ENCODE peak calls at places on chromosomes 4 and X, in seven cellular contexts. L is fibroblast of lung, M is astrocyte of the spinal cord, R is left ventricle myocardium inferior, Q is endothelial cell of umbilical vein, K is hepatocyte, Z is AG10803. F is an unnamed sample.

GRCh38 chr4:113849771-113850170 is 88.2 kb upstream of the CAMK2D start:
- DNase-seq in M (no peak), Q (peak; percentile 28), Z (peak; percentile 35), R (peak; percentile 37), K (no peak), L (peak; percentile 69), F (no peak)

GRCh38 chr4:8683462-8683861 is 90.9 kb downstream of the CPZ start:
- DNase-seq in L (no peak), R (no peak), Z (no peak), K (no peak), Q (no peak), M (no peak), F (no peak)

GRCh38 chrX:8782595-8782994 is 18.6 kb downstream of the FAM9A start:
- DNase-seq in R (no peak), M (no peak), L (no peak), K (no peak), Z (no peak), Q (no peak), F (no peak)

GRCh38 chrX:66731398-66731797 is 92.5 kb upstream of the EDA2R start:
- DNase-seq in Q (peak; percentile 9), Z (peak; percentile 49), L (peak; percentile 14), R (no peak), K (peak; percentile 14), M (peak; percentile 24), F (peak; percentile 16)

GRCh38 chrX:120457766-120458180 is 11.3 kb downstream of the LAMP2 start:
- DNase-seq in Q (no peak), Z (peak; percentile 82), L (peak; percentile 76), K (peak; percentile 15), M (peak; percentile 84), R (no peak), F (peak; percentile 43)

GRCh38 chrX:31333181-31333831 is 261.5 kb upstream of the FTHL17 start:
- DNase-seq in L (peak; percentile 58), M (peak; percentile 78), Z (peak; percentile 61), Q (peak; percentile 60), K (peak; percentile 38), R (no peak), F (no peak)

GRCh38 chrX:102840871-102841705 is 96.0 kb upstream of the RAB40AL start:
- DNase-seq in R (no peak), M (peak; percentile 6), L (peak; percentile 22), Q (peak; percentile 66), K (peak; percentile 11), Z (peak; percentile 5), F (peak; percentile 8)

GRCh38 chrX:70504772-70505450 is 60.3 kb downstream of the DLG3 start:
- DNase-seq in K (no peak), Q (no peak), R (no peak), Z (no peak), L (no peak), M (no peak), F (no peak)

GRCh38 chr4:121712001-121712655 is 15.3 kb upstream of the ANXA5 start:
- DNase-seq in L (no peak), K (peak; percentile 33), M (peak; percentile 40), Q (no peak), Z (no peak), R (no peak), F (no peak)

GRCh38 chr4:86549163-86549788 is 44.8 kb upstream of the PTPN13 start:
- DNase-seq in M (no peak), Z (no peak), L (no peak), R (no peak), K (no peak), Q (no peak), F (peak; percentile 58)

GRCh38 chr4:119626420-119626819 is 2.2 kb downstream of the PDE5A start:
- DNase-seq in R (no peak), Z (no peak), L (no peak), Q (no peak), M (no peak), K (no peak), F (no peak)

GRCh38 chrX:40544343-40545250 is 36.2 kb upstream of the ATP6AP2 start:
- DNase-seq in K (no peak), Q (peak; percentile 26), L (peak; percentile 9), M (no peak), R (no peak), Z (no peak), F (no peak)

GRCh38 chr4:95093936-95094929 is 336.5 kb downstream of the BMPR1B start:
- DNase-seq in M (no peak), L (no peak), R (no peak), K (no peak), Q (no peak), Z (no peak), F (no peak)

GRCh38 chrX:44898411-44899221 is 25.6 kb downstream of the KDM6A start:
- DNase-seq in L (peak; percentile 40), R (no peak), M (no peak), K (no peak), Q (no peak), Z (no peak), F (no peak)

GRCh38 chr4:6884341-6884870 is 25.2 kb upstream of the TBC1D14 start:
- DNase-seq in Z (peak; percentile 43), M (no peak), R (no peak), Q (no peak), L (peak; percentile 21), K (no peak), F (no peak)

GRCh38 chr4:6886886-6887285 is 22.7 kb upstream of the TBC1D14 start:
- DNase-seq in M (no peak), L (no peak), Z (no peak), K (no peak), R (no peak), Q (no peak), F (no peak)

GRCh38 chr4:6887591-6888371 is 21.8 kb upstream of the TBC1D14 start:
- DNase-seq in R (peak; percentile 50), L (peak; percentile 19), Q (no peak), K (no peak), M (no peak), Z (no peak), F (peak; percentile 24)

GRCh38 chr4:6888506-6889071 is 21.0 kb upstream of the TBC1D14 start:
- DNase-seq in L (no peak), Q (no peak), M (no peak), R (no peak), Z (no peak), K (no peak), F (no peak)

GRCh38 chr4:6885953-6886557 is 23.6 kb upstream of the TBC1D14 start:
- DNase-seq in R (peak; percentile 64), K (no peak), L (peak; percentile 49), M (peak; percentile 61), Q (peak; percentile 15), Z (peak; percentile 85), F (peak; percentile 38)
- TF ChIP-seq CTCF in R (peak; percentile 47), K (peak; percentile 3), L (peak; percentile 9), M (peak; percentile 33), Q (no peak), Z (peak; percentile 54), F (peak; percentile 27)

GRCh38 chrX:145630081-145630480 is 187.5 kb upstream of the SLITRK2 start:
- DNase-seq in L (no peak), M (no peak), Q (no peak), R (no peak), Z (no peak), K (no peak), F (no peak)
- H3K4me3 ChIP-seq in L (no peak overlapping the region), M (no peak overlapping the region), Q (no peak overlapping the region), R (no peak overlapping the region), Z (no peak overlapping the region), K (no peak overlapping the region), F (no peak overlapping the region)

DNA sequence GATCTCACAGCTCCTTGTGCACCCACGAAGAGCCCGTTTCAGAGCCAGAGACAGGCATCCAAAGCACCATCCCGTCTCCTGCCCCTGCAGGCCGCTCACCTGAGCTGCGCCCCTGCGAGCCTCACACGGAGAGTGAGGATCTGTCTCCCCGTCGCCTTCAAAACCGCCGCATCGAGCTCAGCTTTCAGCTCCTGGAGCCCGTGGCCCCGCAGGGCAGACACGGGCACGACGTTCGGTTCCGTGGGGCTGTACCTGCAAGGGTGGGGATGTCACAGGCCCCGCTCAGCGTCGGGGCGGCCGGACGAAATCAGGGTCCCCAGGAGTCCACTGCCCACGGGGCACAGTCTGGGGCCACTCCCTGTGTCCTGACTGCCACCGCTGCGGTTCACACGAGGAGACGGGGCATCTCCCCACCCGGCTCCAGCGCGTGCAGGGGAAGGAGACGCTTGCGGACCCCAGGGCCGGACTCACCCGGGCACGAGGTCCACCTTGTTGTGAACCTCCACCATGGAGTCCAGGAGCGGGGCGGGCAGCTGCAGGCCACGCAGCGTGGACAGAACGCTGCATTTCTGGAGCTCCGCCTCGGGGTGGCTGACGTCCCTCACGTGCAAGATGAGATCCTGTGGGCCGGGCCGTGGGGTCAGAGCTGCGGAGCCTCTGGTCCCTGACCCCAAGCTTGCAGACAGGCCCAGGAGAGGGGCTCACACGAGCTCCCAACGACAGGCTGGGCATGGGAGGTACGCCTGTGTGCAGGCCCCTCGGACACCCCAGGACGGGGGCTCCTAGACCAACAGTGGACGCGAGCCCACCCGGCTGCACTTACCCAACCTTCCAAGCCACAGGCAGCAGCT is 11.1 kb downstream of the GTPBP6 start:
- DNase-seq in L (no peak), Q (no peak), R (peak; percentile 10), Z (no peak), M (no peak), K (no peak), F (no peak)
- TF ChIP-seq CTCF in L (no peak), Q (no peak), R (no peak), Z (no peak), M (no peak), K (no peak), F (no peak)

GRCh38 chr4:143286058-143286457 is 50.6 kb upstream of the GAB1 start:
- DNase-seq in Z (peak; percentile 5), M (no peak), K (no peak), L (no peak), R (no peak), Q (no peak), F (no peak)
- H3K4me3 ChIP-seq in Z (no peak overlapping the region), M (no peak overlapping the region), K (no peak overlapping the region), L (no peak overlapping the region), R (no peak overlapping the region), Q (no peak overlapping the region), F (no peak overlapping the region)

F was measured in brain microvascular endothelial cell.